ENCODE peak calls at places on chromosomes 7 and 10, in nine cellular contexts. D, L, I, B, F, H, E, C and O are unnamed samples.

GRCh38 chr10:122342293-122343134 is 32.0 kb upstream of the PLEKHA1 start:
- DNase-seq in E (peak; percentile 18), C (peak; percentile 45), F (peak; percentile 51), L (peak; percentile 57), H (no peak), D (no peak), B (peak; percentile 44), I (peak; percentile 85), O (peak; percentile 46)

GRCh38 chr10:103666109-103666508 is 172.6 kb downstream of the NEURL1 start:
- DNase-seq in H (no peak), I (peak; percentile 37), C (no peak), F (peak; percentile 31), D (no peak), E (no peak), L (no peak), B (peak; percentile 54), O (no peak)

GRCh38 chr7:19915596-19915995 is 142.2 kb upstream of the TMEM196 start:
- DNase-seq in C (no peak), F (no peak), I (no peak), E (no peak), H (no peak), L (no peak), D (no peak), B (no peak), O (no peak)

GRCh38 chr10:132319853-132320669 is 11.9 kb upstream of the LRRC27 start:
- DNase-seq in D (peak; percentile 69), H (no peak), I (peak; percentile 89), C (no peak), B (peak; percentile 92), E (no peak), F (peak; percentile 92), L (no peak), O (no peak)

GRCh38 chr10:126058507-126058906 is 162.1 kb downstream of the FANK1 start:
- DNase-seq in B (no peak), I (no peak), L (peak; percentile 48), D (no peak), C (no peak), H (no peak), F (no peak), E (no peak), O (no peak)

GRCh38 chr7:42106562-42106961 is 130.4 kb downstream of the GLI3 start:
- DNase-seq in C (no peak), H (no peak), L (no peak), D (no peak), E (no peak), B (no peak), I (no peak), F (no peak), O (no peak)

GRCh38 chr10:3531097-3531645 is 253.8 kb downstream of the KLF6 start:
- DNase-seq in H (no peak), F (peak; percentile 17), B (no peak), D (no peak), L (no peak), E (no peak), I (no peak), C (no peak), O (no peak)

GRCh38 chr7:16431646-16432424 is 10.5 kb upstream of the CRPPA start:
- DNase-seq in L (peak; percentile 53), H (peak; percentile 27), C (no peak), F (no peak), D (peak; percentile 49), I (no peak), E (peak; percentile 51), B (peak; percentile 65), O (no peak)

GRCh38 chr10:19411119-19411518 is 362.5 kb downstream of the MALRD1 start:
- DNase-seq in F (no peak), E (no peak), C (no peak), L (no peak), H (no peak), I (no peak), D (no peak), B (no peak), O (no peak)

GRCh38 chr10:125449571-125449970 is 233.4 kb downstream of the TEX36 start:
- DNase-seq in I (no peak), B (no peak), E (no peak), L (no peak), H (no peak), F (no peak), C (no peak), D (no peak), O (no peak)

GRCh38 chr10:24552346-24553016 is 171.2 kb downstream of the ARHGAP21 start:
- DNase-seq in F (no peak), H (peak; percentile 84), L (peak; percentile 64), I (no peak), C (no peak), D (peak; percentile 40), E (peak; percentile 70), B (peak; percentile 58), O (no peak)

GRCh38 chr7:50812847-50813475 is 30.3 kb upstream of the GRB10 start:
- DNase-seq in B (peak; percentile 88), E (no peak), H (peak; percentile 86), C (no peak), D (peak; percentile 90), L (no peak), I (peak; percentile 74), F (peak; percentile 70), O (no peak)

GRCh38 chr10:24556746-24557742 is 166.6 kb downstream of the ARHGAP21 start:
- DNase-seq in F (peak; percentile 79), E (peak; percentile 70), D (peak; percentile 47), B (peak; percentile 80), L (peak; percentile 81), I (peak; percentile 81), C (no peak), H (no peak), O (no peak)

GRCh38 chr7:44625899-44626511 is 19.6 kb downstream of the OGDH start:
- DNase-seq in F (no peak), D (peak; percentile 31), L (no peak), E (no peak), H (no peak), C (no peak), I (no peak), B (no peak), O (no peak)

GRCh38 chr7:66013938-66014337 is 31.9 kb upstream of the GUSB start:
- DNase-seq in B (peak; percentile 67), D (no peak), F (peak; percentile 62), I (peak; percentile 56), E (peak; percentile 70), H (peak; percentile 62), C (no peak), L (peak; percentile 46), O (no peak)

GRCh38 chr7:152335900-152336571 is 99.8 kb downstream of the KMT2C start:
- DNase-seq in B (no peak), D (no peak), F (no peak), I (no peak), L (no peak), C (no peak), H (no peak), E (no peak), O (no peak)

GRCh38 chr7:107946881-107947280 is 55.9 kb downstream of the DLD start:
- DNase-seq in C (no peak), F (no peak), D (no peak), B (no peak), I (no peak), E (no peak), H (no peak), L (no peak), O (no peak)

GRCh38 chr7:33725111-33725510 is 180.2 kb upstream of the BMPER start:
- DNase-seq in F (no peak), I (no peak), H (no peak), B (no peak), D (no peak), C (no peak), L (no peak), E (no peak), O (no peak)
- H3K9me3 ChIP-seq in F (no peaks in the 10 kb centered on the region), I (peaks cover 4% of the 10 kb centered on the region), H (no peaks in the 10 kb centered on the region), B (no peaks in the 10 kb centered on the region), D (peaks cover 3% of the 10 kb centered on the region), C (no peaks in the 10 kb centered on the region), L (no peaks in the 10 kb centered on the region), E (no peaks in the 10 kb centered on the region), O (no peaks in the 10 kb centered on the region)

DNA sequence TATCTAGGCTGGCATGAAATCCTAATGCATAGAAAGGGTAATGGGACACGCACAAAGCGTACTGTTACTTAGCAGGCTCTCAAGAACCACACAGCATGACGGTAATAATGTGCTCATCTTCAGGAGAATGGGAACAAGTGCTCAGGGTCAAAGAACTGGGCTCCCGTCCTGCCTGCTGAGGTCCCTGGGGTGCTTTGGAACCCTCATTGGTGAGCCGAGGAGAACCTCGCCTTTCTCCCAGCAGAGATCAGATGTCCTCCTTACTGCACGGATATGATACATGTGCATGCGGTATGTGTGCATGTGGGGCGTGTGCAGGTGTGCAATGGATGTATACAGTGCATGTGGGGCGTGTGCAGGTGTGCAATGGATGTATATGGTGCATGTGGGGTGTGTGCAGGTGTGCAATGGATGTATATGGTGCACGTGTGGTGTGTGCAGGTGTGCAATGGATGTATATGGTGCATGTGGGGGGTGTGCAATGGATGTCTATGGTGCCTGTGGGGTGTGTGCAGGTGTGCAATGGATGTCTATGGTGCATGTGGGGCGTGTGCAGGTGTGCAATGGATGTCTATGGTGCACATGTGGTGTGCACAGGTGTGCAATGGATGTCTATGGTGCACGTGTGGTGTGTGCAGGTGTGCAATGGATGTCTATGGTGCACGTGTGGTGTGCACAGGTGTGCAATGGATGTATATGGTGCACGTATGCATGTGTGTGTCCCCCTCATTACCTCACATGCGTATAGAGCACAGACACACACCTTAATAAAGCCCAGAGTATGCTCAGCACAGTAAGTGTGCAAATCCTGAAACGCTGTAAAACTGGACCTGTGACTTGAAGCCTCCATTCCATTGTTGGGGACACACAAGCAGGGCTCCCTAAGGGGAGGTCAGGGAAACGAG is 336.3 kb downstream of the PTPRN2 start:
- DNase-seq in C (no peak), D (no peak), E (no peak), F (no peak), B (no peak), H (no peak), L (no peak), I (no peak), O (no peak)
- H3K9me3 ChIP-seq in C (no peaks in the 10 kb centered on the region), D (no peaks in the 10 kb centered on the region), E (peaks cover 8% of the 10 kb centered on the region), F (peaks cover 65% of the 10 kb centered on the region), B (no peaks in the 10 kb centered on the region), H (no peaks in the 10 kb centered on the region), L (no peaks in the 10 kb centered on the region), I (no peaks in the 10 kb centered on the region), O (no peaks in the 10 kb centered on the region)

DNA sequence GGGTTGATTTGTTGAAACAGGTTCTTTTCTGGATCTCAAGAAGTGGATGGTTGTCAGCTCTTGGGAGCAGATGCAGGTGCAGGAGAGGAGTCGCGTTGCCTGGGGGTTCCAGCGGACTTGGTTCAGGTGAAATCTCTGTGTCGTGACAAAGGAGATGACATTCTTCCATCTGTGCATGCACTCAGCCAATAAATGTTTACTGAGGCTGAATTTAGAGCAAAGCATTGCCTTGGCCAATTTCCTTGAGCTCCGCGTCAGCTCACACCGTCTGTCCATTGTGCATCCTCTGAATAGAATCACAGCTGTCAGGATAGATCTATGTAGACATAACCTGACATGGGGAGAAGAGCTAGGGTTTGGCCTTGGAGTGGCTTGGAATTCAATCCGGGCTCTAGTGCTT is 343.7 kb downstream of the GLRX3 start:
- DNase-seq in F (no peak), C (no peak), E (no peak), I (no peak), L (no peak), D (no peak), B (no peak), H (no peak), O (no peak)
- H3K9me3 ChIP-seq in F (peaks cover 67% of the 10 kb centered on the region), C (no peaks in the 10 kb centered on the region), E (no peaks in the 10 kb centered on the region), I (no peaks in the 10 kb centered on the region), L (no peaks in the 10 kb centered on the region), D (no peaks in the 10 kb centered on the region), B (no peaks in the 10 kb centered on the region), H (no peaks in the 10 kb centered on the region), O (no peaks in the 10 kb centered on the region)

DNA sequence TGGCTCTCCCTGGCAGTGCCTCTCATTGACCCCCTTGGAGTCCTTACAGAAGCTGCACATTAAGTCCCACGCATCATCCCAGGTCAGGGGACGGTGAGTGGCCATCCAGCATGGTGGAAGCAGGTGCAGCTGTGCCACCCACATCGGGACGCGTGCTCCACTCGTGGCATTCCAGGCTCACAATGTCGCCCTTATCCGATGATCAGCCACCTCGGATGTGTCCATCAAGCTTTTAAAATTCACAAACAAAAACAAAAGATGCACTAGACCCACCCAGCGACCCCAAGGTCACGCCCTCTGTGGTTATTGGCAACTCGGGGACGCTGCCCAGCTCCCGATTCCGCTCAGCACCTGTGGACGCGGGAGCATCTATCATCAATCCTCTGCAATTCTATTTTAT is 530.9 kb downstream of the PTPRN2 start:
- DNase-seq in L (no peak), H (no peak), C (no peak), E (no peak), F (no peak), I (no peak), B (no peak), D (no peak), O (no peak)
- H3K9me3 ChIP-seq in L (no peaks in the 10 kb centered on the region), H (no peaks in the 10 kb centered on the region), C (no peaks in the 10 kb centered on the region), E (peaks cover 9% of the 10 kb centered on the region), F (peaks cover 50% of the 10 kb centered on the region), I (no peaks in the 10 kb centered on the region), B (peaks cover 7% of the 10 kb centered on the region), D (no peaks in the 10 kb centered on the region), O (no peaks in the 10 kb centered on the region)